ENCODE peak calls at places on chromosomes 13 and 19, in six cellular contexts. One of them, this sample, is unnamed.
A peak's percentile ranks its signal among the peaks of the same experiment; 100 is the strongest.

GRCh38 chr13:85500716-85501256 is 298.4 kb downstream of the SLITRK6 start:
- DNase-seq in WTC11: no peak
- DNase-seq in GM12864: no peak
- DNase-seq in activated B cell treated with CpG ODN at 0.5 μM for 24 hours: no peak
- DNase-seq in RWPE1: peak; percentile 20
- DNase-seq in GM12865: no peak
- DNase-seq in this sample: no peak

GRCh38 chr13:39040206-39040605 is 1.9 kb downstream of the NHLRC3 start:
- DNase-seq in WTC11: no peak
- DNase-seq in GM12864: no peak
- DNase-seq in activated B cell treated with CpG ODN at 0.5 μM for 24 hours: no peak
- DNase-seq in RWPE1: no peak
- DNase-seq in GM12865: no peak
- DNase-seq in this sample: no peak

GRCh38 chr19:16463341-16463990 is 8.3 kb downstream of the EPS15L1 start:
- DNase-seq in WTC11: no peak
- DNase-seq in GM12864: no peak
- DNase-seq in activated B cell treated with CpG ODN at 0.5 μM for 24 hours: no peak
- DNase-seq in RWPE1: no peak
- DNase-seq in GM12865: no peak
- DNase-seq in this sample: no peak

GRCh38 chr13:28140433-28141125 is 2.2 kb downstream of the PAN3 start:
- DNase-seq in WTC11: peak; percentile 34
- DNase-seq in GM12864: no peak
- DNase-seq in activated B cell treated with CpG ODN at 0.5 μM for 24 hours: no peak
- DNase-seq in RWPE1: no peak
- DNase-seq in GM12865: no peak
- DNase-seq in this sample: no peak

GRCh38 chr13:66837246-66837645 is 392.9 kb downstream of the PCDH9 start:
- DNase-seq in WTC11: no peak
- DNase-seq in GM12864: no peak
- DNase-seq in activated B cell treated with CpG ODN at 0.5 μM for 24 hours: no peak
- DNase-seq in RWPE1: no peak
- DNase-seq in GM12865: no peak
- DNase-seq in this sample: no peak

GRCh38 chr19:6678690-6679109 is 8.7 kb upstream of the TNFSF14 start:
- DNase-seq in WTC11: no peak
- DNase-seq in GM12864: no peak
- DNase-seq in activated B cell treated with CpG ODN at 0.5 μM for 24 hours: no peak
- DNase-seq in RWPE1: no peak
- DNase-seq in GM12865: peak; percentile 40
- DNase-seq in this sample: no peak

GRCh38 chr19:1935484-1936208 is 5.3 kb upstream of the CSNK1G2 start:
- DNase-seq in WTC11: no peak
- DNase-seq in GM12864: no peak
- DNase-seq in activated B cell treated with CpG ODN at 0.5 μM for 24 hours: no peak
- DNase-seq in RWPE1: no peak
- DNase-seq in GM12865: peak; percentile 73
- DNase-seq in this sample: no peak

GRCh38 chr19:4059931-4060620 is 6.6 kb downstream of the ZBTB7A start:
- DNase-seq in WTC11: no peak
- DNase-seq in GM12864: no peak
- DNase-seq in activated B cell treated with CpG ODN at 0.5 μM for 24 hours: no peak
- DNase-seq in RWPE1: peak; percentile 71
- DNase-seq in GM12865: peak; percentile 85
- DNase-seq in this sample: no peak

GRCh38 chr19:6521718-6522646 is 8.8 kb upstream of the TNFSF9 start:
- DNase-seq in WTC11: no peak
- DNase-seq in GM12864: peak; percentile 90
- DNase-seq in activated B cell treated with CpG ODN at 0.5 μM for 24 hours: peak; percentile 70
- DNase-seq in RWPE1: no peak
- DNase-seq in GM12865: peak; percentile 91
- DNase-seq in this sample: no peak

GRCh38 chr13:44389003-44389666 is 15.5 kb downstream of the SERP2 start:
- DNase-seq in WTC11: no peak
- DNase-seq in GM12864: no peak
- DNase-seq in activated B cell treated with CpG ODN at 0.5 μM for 24 hours: no peak
- DNase-seq in RWPE1: no peak
- DNase-seq in GM12865: no peak
- DNase-seq in this sample: no peak

GRCh38 chr13:41995946-41996345 is 35.0 kb upstream of the VWA8 start:
- DNase-seq in WTC11: no peak
- DNase-seq in GM12864: no peak
- DNase-seq in activated B cell treated with CpG ODN at 0.5 μM for 24 hours: no peak
- DNase-seq in RWPE1: no peak
- DNase-seq in GM12865: peak; percentile 24
- DNase-seq in this sample: peak; percentile 19

GRCh38 chr13:33487575-33488243 is 202.2 kb upstream of the STARD13 start:
- DNase-seq in WTC11: no peak
- DNase-seq in GM12864: no peak
- DNase-seq in activated B cell treated with CpG ODN at 0.5 μM for 24 hours: no peak
- DNase-seq in RWPE1: no peak
- DNase-seq in GM12865: peak; percentile 57
- DNase-seq in this sample: peak; percentile 41
- TF ChIP-seq CTCF in WTC11: no peak
- TF ChIP-seq CTCF in GM12864: peak; percentile 32
- TF ChIP-seq CTCF in activated B cell treated with CpG ODN at 0.5 μM for 24 hours: no peak
- TF ChIP-seq CTCF in RWPE1: no peak
- TF ChIP-seq CTCF in GM12865: peak; percentile 29
- TF ChIP-seq CTCF in this sample: peak; percentile 54

DNA sequence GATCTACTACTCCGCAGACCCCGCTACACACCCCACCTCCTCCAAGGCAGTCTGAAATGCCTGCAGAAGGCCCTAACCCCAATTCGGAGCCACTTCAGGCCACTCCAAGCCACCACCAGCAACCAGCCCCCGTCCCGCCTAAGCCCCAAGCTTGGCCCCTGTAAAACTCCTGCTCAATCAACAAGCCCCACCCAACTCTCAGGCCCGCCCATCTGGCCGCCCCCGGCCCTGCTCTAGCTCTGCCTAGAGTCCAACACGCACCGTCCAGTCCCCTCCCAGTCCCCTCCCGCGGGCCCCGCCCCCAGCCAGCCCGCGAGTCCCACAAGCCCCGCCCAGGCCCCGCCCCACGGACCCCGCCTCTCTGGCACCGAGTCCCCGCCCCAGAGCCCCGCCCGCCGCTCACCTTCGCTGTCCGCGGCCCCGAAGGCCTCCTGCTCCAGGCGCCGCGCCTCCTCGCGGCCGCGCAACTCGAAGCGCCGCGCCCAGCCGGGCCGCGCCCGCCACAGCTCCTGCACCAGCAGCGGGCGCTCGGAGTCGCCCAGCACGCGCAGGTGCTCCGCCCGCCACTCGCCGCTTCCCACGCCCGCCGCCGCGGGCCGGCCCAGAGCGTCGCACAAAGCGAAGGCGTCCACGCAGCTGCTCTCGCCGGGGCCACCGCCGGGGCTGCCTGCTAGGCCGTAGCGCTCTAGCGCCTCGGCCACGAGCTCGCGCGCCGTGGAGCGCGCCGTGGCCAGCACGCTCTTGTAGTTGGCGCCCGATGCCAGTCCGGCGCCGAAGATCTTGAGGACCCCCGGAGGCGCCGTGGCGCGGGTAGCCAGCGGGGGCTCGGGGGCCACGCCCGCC is 1.6 kb downstream of the RASIP1 start:
- DNase-seq in WTC11: peak; percentile 99
- DNase-seq in GM12864: no peak
- DNase-seq in activated B cell treated with CpG ODN at 0.5 μM for 24 hours: peak; percentile 86
- DNase-seq in RWPE1: peak; percentile 96
- DNase-seq in GM12865: peak; percentile 88
- DNase-seq in this sample: peak; percentile 100
- TF ChIP-seq CTCF in WTC11: no peak
- TF ChIP-seq CTCF in GM12864: peak; percentile 39
- TF ChIP-seq CTCF in activated B cell treated with CpG ODN at 0.5 μM for 24 hours: no peak
- TF ChIP-seq CTCF in RWPE1: peak; percentile 67
- TF ChIP-seq CTCF in GM12865: peak; percentile 36
- TF ChIP-seq CTCF in this sample: peak; percentile 71

DNA sequence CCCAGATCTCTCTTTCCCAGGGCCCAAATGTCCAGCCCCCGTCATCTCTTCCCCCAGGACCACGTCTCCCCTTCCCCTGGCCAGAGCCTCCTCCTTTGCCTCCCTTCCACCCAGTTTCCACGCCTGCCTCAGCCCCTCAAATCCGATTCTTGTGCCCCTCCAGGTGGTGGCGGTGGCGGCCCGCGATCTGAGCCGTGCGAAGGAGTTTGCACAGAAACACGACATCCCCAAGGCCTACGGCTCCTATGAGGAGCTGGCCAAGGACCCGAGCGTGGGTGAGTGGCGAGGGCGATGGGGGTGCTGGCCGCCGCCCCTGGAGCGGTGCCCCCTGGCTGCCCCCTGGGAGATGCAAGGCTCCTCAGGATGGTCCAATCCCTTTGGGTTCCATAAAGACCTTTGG is 1.3 kb downstream of the DHDH start:
- DNase-seq in WTC11: peak; percentile 62
- DNase-seq in GM12864: no peak
- DNase-seq in activated B cell treated with CpG ODN at 0.5 μM for 24 hours: no peak
- DNase-seq in RWPE1: no peak
- DNase-seq in GM12865: no peak
- DNase-seq in this sample: peak; percentile 9
- TF ChIP-seq CTCF in WTC11: no peak
- TF ChIP-seq CTCF in GM12864: no peak
- TF ChIP-seq CTCF in activated B cell treated with CpG ODN at 0.5 μM for 24 hours: no peak
- TF ChIP-seq CTCF in RWPE1: no peak
- TF ChIP-seq CTCF in GM12865: no peak
- TF ChIP-seq CTCF in this sample: no peak

DNA sequence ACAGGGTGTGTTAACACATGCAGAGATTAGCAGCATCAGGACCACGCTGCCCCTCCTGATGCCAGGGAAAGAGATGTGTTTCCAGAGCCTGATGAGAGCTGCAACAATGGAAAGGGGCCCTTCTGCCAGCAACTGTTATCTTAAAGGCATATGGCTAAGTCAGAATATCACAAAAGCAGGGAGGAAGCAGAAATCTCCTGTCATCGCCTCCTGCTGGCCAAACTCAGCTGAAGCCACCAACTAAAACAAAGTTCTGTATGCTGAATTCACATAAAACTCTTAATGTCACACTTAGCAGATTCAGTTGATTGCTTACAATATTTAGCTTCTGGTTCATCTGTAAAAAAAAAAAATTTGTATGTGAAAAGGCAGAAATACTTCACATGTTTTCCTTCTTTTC is 178.2 kb downstream of the GPC5 start:
- DNase-seq in WTC11: peak; percentile 50
- DNase-seq in GM12864: no peak
- DNase-seq in activated B cell treated with CpG ODN at 0.5 μM for 24 hours: no peak
- DNase-seq in RWPE1: no peak
- DNase-seq in GM12865: peak; percentile 28
- DNase-seq in this sample: no peak
- TF ChIP-seq CTCF in WTC11: peak; percentile 42
- TF ChIP-seq CTCF in GM12864: peak; percentile 48
- TF ChIP-seq CTCF in activated B cell treated with CpG ODN at 0.5 μM for 24 hours: no peak
- TF ChIP-seq CTCF in RWPE1: no peak
- TF ChIP-seq CTCF in GM12865: peak; percentile 33
- TF ChIP-seq CTCF in this sample: peak; percentile 41

DNA sequence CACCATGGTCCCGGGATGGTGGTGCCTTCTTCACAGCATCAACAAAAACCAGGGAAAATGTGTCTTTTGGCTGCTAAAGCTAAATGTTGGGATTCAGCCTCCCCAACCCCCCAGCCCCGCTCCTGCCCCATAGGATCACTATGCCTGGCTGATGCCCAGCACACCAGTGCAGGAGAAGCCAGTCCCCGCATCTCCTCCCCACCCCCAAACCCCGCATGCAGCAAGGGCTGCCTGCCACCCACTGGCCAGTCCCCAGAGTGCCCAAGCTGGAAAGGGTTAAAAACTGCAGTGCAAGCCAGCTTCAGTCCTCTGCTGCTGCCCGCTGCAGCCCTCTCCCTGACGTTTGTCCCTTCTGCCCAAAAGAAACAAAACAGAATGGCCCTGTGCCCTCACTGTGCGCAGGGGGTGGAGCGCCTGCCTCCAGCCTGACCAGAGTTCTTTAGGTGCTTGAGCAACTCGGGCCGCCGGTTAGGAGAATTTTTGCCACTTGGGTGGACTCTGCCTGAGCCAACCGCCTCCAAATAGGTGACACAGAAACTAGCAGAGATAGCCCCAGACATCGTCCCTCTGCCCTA is 3.7 kb downstream of the CALM3 start:
- DNase-seq in WTC11: peak; percentile 16
- DNase-seq in GM12864: no peak
- DNase-seq in activated B cell treated with CpG ODN at 0.5 μM for 24 hours: no peak
- DNase-seq in RWPE1: no peak
- DNase-seq in GM12865: no peak
- DNase-seq in this sample: no peak
- TF ChIP-seq CTCF in WTC11: no peak
- TF ChIP-seq CTCF in GM12864: no peak
- TF ChIP-seq CTCF in activated B cell treated with CpG ODN at 0.5 μM for 24 hours: no peak
- TF ChIP-seq CTCF in RWPE1: no peak
- TF ChIP-seq CTCF in GM12865: no peak
- TF ChIP-seq CTCF in this sample: no peak

DNA sequence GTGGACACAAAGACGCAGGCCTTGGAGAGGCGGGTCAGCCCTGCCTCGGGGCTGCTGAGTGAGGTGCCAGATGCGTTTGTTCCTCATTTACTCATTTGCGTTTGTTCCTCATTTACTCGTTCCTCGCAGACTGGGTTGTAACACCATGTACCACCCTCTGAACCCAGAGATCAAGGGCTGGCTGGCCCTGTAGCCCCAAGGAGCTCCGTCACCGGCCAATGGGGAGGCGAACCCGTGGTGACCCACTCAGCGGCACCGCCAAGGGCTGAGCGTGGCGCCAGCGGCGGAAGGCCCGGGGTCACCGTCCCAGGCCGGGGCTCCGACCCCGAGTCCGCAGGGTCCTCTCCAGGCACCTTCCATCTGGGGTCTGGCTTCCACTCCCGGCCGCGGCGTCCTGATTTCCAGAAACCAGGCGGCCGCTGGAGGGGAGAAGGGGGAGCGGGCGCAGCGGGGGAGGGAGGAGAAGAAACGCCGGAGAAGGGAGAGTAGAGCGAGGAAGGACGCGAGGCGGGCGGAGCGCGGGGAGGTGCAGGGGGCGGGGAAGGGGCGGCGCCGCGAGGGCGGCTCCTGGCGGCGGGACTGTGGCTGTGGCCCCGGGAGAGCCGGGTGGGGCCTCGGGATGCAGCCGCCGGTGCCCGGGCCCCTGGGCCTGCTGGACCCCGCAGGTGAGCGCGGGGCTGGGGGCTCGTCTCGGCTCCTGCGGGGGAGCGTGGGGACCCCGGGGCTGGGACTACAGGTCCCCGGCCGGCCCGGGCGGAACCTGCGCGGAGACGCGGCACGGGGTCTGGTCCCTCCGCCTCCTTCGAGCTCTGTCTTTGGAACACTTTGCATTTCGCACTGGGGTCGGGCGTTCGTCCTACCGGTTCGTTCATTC is at the start of gene TMEM255B:
- DNase-seq in WTC11: peak; percentile 86
- DNase-seq in GM12864: no peak
- DNase-seq in activated B cell treated with CpG ODN at 0.5 μM for 24 hours: peak; percentile 78
- DNase-seq in RWPE1: peak; percentile 95
- DNase-seq in GM12865: peak; percentile 48
- DNase-seq in this sample: peak; percentile 93
- TF ChIP-seq CTCF in WTC11: no peak
- TF ChIP-seq CTCF in GM12864: peak; percentile 14
- TF ChIP-seq CTCF in activated B cell treated with CpG ODN at 0.5 μM for 24 hours: no peak
- TF ChIP-seq CTCF in RWPE1: peak; percentile 37
- TF ChIP-seq CTCF in GM12865: no peak
- TF ChIP-seq CTCF in this sample: no peak